ENCODE peak calls at places on chromosome 4, in ten cellular contexts. X, W, R, N, B, U, Y, L, C and P are unnamed samples.

GRCh38 chr4:79281577-79282359 is 44.1 kb downstream of the NAA11 start:
- DNase-seq in U (no peak), N (no peak), R (no peak), L (no peak), C (no peak), X (no peak), Y (no peak), W (no peak), B (no peak), P (no peak)

GRCh38 chr4:47567511-47567910 is 82.4 kb downstream of the ATP10D start:
- DNase-seq in N (no peak), L (no peak), C (no peak), U (peak; percentile 21), Y (no peak), X (no peak), W (no peak), B (no peak), R (no peak), P (no peak)

GRCh38 chr4:56253631-56254241 is 133.6 kb downstream of the AASDH start:
- DNase-seq in B (no peak), N (no peak), C (no peak), W (no peak), Y (no peak), L (no peak), R (no peak), X (no peak), U (no peak), P (no peak)

GRCh38 chr4:159003420-159004253 is 99.2 kb upstream of the RAPGEF2 start:
- DNase-seq in N (peak; percentile 24), U (peak; percentile 52), W (no peak), Y (no peak), R (no peak), C (no peak), X (peak; percentile 62), L (peak; percentile 49), B (no peak), P (no peak)

GRCh38 chr4:168569066-168569908 is 72.4 kb downstream of the PALLD start:
- DNase-seq in Y (no peak), X (peak; percentile 54), R (no peak), U (peak; percentile 68), C (no peak), W (no peak), B (no peak), L (no peak), N (peak; percentile 52), P (peak; percentile 39)

GRCh38 chr4:140635606-140636005 is 66.8 kb upstream of the UCP1 start:
- DNase-seq in U (peak; percentile 63), X (peak; percentile 42), R (peak; percentile 10), Y (no peak), N (no peak), B (no peak), L (peak; percentile 9), C (no peak), W (no peak), P (peak; percentile 57)

GRCh38 chr4:34679228-34679627 is 1565.1 kb downstream of the ARAP2 start:
- DNase-seq in B (no peak), U (no peak), X (no peak), N (no peak), R (no peak), W (no peak), L (no peak), Y (no peak), C (no peak), P (no peak)

GRCh38 chr4:156894234-156894633 is 77.4 kb downstream of the PDGFC start:
- DNase-seq in B (no peak), W (no peak), X (no peak), R (no peak), U (no peak), C (no peak), L (no peak), Y (no peak), N (no peak), P (no peak)

GRCh38 chr4:139367421-139368090 is 65.3 kb upstream of the NDUFC1 start:
- DNase-seq in L (peak; percentile 71), U (peak; percentile 67), B (no peak), Y (no peak), N (peak; percentile 30), W (no peak), R (no peak), C (no peak), X (peak; percentile 77), P (no peak)

GRCh38 chr4:148901075-148901705 is 459.0 kb upstream of the NR3C2 start:
- DNase-seq in B (no peak), R (no peak), N (no peak), X (no peak), L (no peak), W (no peak), C (no peak), U (no peak), Y (no peak), P (no peak)

GRCh38 chr4:532588-533317 is 33.7 kb downstream of the PIGG start:
- DNase-seq in W (no peak), U (peak; percentile 20), Y (no peak), C (no peak), R (peak; percentile 11), L (no peak), N (peak; percentile 13), X (no peak), B (no peak), P (no peak)

GRCh38 chr4:14908635-14909034 is 93.6 kb upstream of the CPEB2 start:
- DNase-seq in Y (no peak), U (no peak), W (no peak), R (no peak), L (peak; percentile 60), C (no peak), N (peak; percentile 30), X (peak; percentile 51), B (no peak), P (no peak)

GRCh38 chr4:7902101-7902553 is 37.5 kb downstream of the AFAP1 start:
- DNase-seq in R (no peak), U (no peak), B (no peak), X (no peak), Y (no peak), N (no peak), W (no peak), C (no peak), L (no peak), P (no peak)

GRCh38 chr4:153486281-153487151 is 20.4 kb downstream of the TMEM131L start:
- DNase-seq in C (no peak), N (peak; percentile 74), B (no peak), L (peak; percentile 82), X (peak; percentile 91), U (peak; percentile 93), W (no peak), Y (no peak), R (peak; percentile 37), P (peak; percentile 34)

DNA sequence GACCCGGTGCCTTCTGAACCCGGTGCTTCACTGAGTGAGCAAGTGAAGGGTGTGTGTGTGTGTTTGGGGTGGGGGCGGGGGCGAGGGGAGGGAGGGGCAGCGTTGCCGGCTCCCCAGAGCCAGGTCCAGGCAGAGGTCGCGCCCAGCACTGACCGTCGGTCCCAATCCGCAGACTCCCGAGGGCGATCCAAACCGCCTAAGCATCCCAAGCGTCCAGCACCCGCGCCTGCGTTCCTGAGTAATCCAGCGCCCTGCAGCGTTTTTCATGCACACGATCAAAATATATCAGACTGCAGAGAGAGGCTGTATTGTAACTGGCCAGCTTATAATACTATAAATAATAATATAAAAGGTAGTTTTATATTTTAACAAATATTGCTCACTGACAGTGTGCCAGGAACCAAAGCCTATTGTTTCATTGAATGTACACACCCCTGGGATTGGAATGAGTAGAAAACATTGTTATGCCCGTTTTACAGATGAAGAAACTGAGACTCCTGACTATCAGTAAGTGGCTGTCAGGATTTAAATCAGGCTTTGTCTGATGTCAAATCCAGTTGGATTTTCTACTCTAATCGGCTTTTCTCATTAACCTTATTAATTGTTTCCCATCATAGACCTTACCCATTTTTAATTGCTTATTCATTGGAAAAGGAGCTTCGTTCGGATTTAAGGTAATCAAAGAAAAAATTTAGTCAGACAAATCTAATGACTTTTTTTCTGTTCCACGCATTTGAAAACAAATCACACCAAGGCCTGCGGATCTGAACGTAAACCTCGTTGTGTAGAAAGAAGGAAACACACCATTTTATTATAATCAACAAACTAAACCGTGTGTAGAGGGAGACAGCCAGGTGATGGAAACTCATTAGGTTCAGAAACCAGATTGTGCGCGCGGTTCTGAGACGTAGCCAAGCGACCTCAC is 4.0 kb upstream of the NKX3-2 start:
- DNase-seq in W (no peak), U (peak; percentile 39), B (no peak), C (no peak), N (no peak), X (no peak), R (no peak), Y (no peak), L (peak; percentile 32), P (peak; percentile 10)
- H3K4me3 ChIP-seq in W (peak overlapping the region; percentile 37), U (peak overlapping the region; percentile 74), B (no peak overlapping the region), C (peak overlapping the region; percentile 52), N (no peak overlapping the region), X (peak overlapping the region; percentile 65), R (peak overlapping the region; percentile 61), Y (peak overlapping the region; percentile 48), L (peak overlapping the region; percentile 15), P (peak overlapping the region; percentile 48)

GRCh38 chr4:62711575-62711974 is 1511.4 kb downstream of the ADGRL3 start:
- DNase-seq in C (no peak), B (no peak), R (no peak), U (no peak), L (no peak), N (no peak), W (no peak), Y (no peak), X (no peak), P (no peak)

GRCh38 chr4:62706423-62706822 is 1506.3 kb downstream of the ADGRL3 start:
- DNase-seq in C (no peak), R (no peak), X (no peak), Y (no peak), N (no peak), W (no peak), U (no peak), L (no peak), B (no peak), P (no peak)

GRCh38 chr4:62709618-62710252 is 1509.6 kb downstream of the ADGRL3 start:
- DNase-seq in R (no peak), L (peak; percentile 43), Y (no peak), X (peak; percentile 0), C (no peak), N (peak; percentile 5), W (no peak), B (no peak), U (peak; percentile 9), P (no peak)
- H3K4me3 ChIP-seq in R (no peak overlapping the region), L (no peak overlapping the region), Y (no peak overlapping the region), X (peak overlapping the region; percentile 42), C (peak overlapping the region; percentile 24), N (no peak overlapping the region), W (peak overlapping the region; percentile 8), B (peak overlapping the region; percentile 47), U (no peak overlapping the region), P (no peak overlapping the region)

DNA sequence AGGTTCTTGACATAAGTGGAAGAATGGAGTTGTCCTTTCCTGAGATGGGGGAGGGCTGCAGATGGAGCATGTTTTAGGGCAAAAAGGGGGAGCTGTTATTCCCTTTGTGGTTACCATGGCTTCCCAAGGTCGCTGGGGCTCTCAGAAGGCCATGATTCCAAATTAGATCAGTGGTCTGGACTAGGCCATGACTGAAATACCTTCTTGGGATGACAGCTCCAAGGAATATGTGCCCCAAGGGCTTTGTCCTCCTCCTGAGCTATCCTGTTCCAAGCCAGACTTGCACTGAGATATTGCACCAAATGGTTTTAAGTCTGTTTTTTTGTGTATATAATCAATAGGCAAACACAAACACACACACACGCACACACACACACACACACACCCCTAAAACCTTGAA is 3.0 kb upstream of the RBPJ start:
- DNase-seq in R (no peak), B (no peak), X (no peak), U (no peak), L (no peak), N (no peak), C (no peak), W (no peak), Y (no peak), P (no peak)
- H3K4me3 ChIP-seq in R (no peak overlapping the region), B (no peak overlapping the region), X (no peak overlapping the region), U (no peak overlapping the region), L (no peak overlapping the region), N (no peak overlapping the region), C (no peak overlapping the region), W (no peak overlapping the region), Y (no peak overlapping the region), P (no peak overlapping the region)

GRCh38 chr4:146333895-146334262 is 119.5 kb downstream of the REELD1 start:
- DNase-seq in L (no peak), R (no peak), W (no peak), C (no peak), N (no peak), X (no peak), U (no peak), Y (no peak), B (no peak), P (no peak)
- H3K4me3 ChIP-seq in L (peak overlapping the region; percentile 16), R (no peak overlapping the region), W (no peak overlapping the region), C (no peak overlapping the region), N (no peak overlapping the region), X (peak overlapping the region; percentile 16), U (peak overlapping the region; percentile 41), Y (no peak overlapping the region), B (no peak overlapping the region), P (no peak overlapping the region)